ENCODE peak calls at places on chromosomes 4 and X, in seven cellular contexts. V, P, W, X, F, T and D are unnamed samples.

GRCh38 chr4:156693557-156693956 is 278.0 kb downstream of the PDGFC start:
- DNase-seq in V (no peak), P (no peak), W (no peak), X (no peak), F (no peak), T (no peak), D (no peak)

GRCh38 chr4:4405358-4405962 is 18.6 kb downstream of the NSG1 start:
- DNase-seq in V (no peak), P (no peak), W (no peak), X (no peak), F (no peak), T (no peak), D (no peak)

GRCh38 chr4:74793757-74794340 is 474 bp downstream of the BTC start:
- DNase-seq in V (peak; percentile 39), P (peak; percentile 68), W (peak; percentile 77), X (peak; percentile 81), F (no peak), T (peak; percentile 65), D (peak; percentile 75)

GRCh38 chr4:101279377-101279871 is 67.9 kb downstream of the PPP3CA start:
- DNase-seq in V (peak; percentile 50), P (no peak), W (no peak), X (peak; percentile 74), F (peak; percentile 7), T (no peak), D (no peak)

GRCh38 chrX:123959281-123960063 is 2.0 kb upstream of the STAG2 start:
- DNase-seq in V (peak; percentile 28), P (peak; percentile 31), W (peak; percentile 33), X (peak; percentile 81), F (no peak), T (peak; percentile 23), D (peak; percentile 28)

GRCh38 chrX:150692837-150693781 is at the start of gene MTMR1:
- DNase-seq in V (peak; percentile 7), P (peak; percentile 51), W (no peak), X (peak; percentile 67), F (peak; percentile 80), T (peak; percentile 55), D (peak; percentile 49)

GRCh38 chr4:25509656-25510055 is 132.6 kb downstream of the ANAPC4 start:
- DNase-seq in V (peak; percentile 27), P (no peak), W (no peak), X (no peak), F (no peak), T (no peak), D (no peak)

GRCh38 chr4:55868691-55869090 is 15.2 kb downstream of the EXOC1 start:
- DNase-seq in V (no peak), P (no peak), W (no peak), X (no peak), F (no peak), T (no peak), D (no peak)

GRCh38 chr4:39349326-39349725 is 16.8 kb downstream of the RFC1 start:
- DNase-seq in V (no peak), P (no peak), W (no peak), X (no peak), F (no peak), T (no peak), D (no peak)

GRCh38 chr4:15934259-15934658 is 4.3 kb downstream of the FGFBP1 start:
- DNase-seq in V (peak; percentile 95), P (no peak), W (no peak), X (no peak), F (no peak), T (no peak), D (no peak)

GRCh38 chrX:72713130-72713529 is 976 bp downstream of the PHKA1 start:
- DNase-seq in V (no peak), P (no peak), W (no peak), X (no peak), F (no peak), T (no peak), D (no peak)

GRCh38 chrX:12986164-12986779 is 11.4 kb downstream of the TMSB4X start:
- DNase-seq in V (no peak), P (no peak), W (no peak), X (no peak), F (no peak), T (no peak), D (no peak)

GRCh38 chrX:101265869-101266428 is 25.2 kb downstream of the TAF7L start:
- DNase-seq in V (no peak), P (no peak), W (no peak), X (no peak), F (no peak), T (no peak), D (no peak)

GRCh38 chrX:75156537-75156945 is 458 bp upstream of the ABCB7 start:
- DNase-seq in V (no peak), P (no peak), W (no peak), X (no peak), F (no peak), T (no peak), D (no peak)

GRCh38 chr4:48898733-48899431 is 7.7 kb downstream of the OCIAD2 start:
- DNase-seq in V (no peak), P (no peak), W (no peak), X (no peak), F (no peak), T (no peak), D (peak; percentile 14)

GRCh38 chr4:860561-860960 is 34.6 kb upstream of the CPLX1 start:
- DNase-seq in V (no peak), P (no peak), W (no peak), X (no peak), F (no peak), T (no peak), D (no peak)

GRCh38 chr4:53307819-53308773 is 57.8 kb downstream of the SCFD2 start:
- DNase-seq in V (no peak), P (no peak), W (no peak), X (no peak), F (no peak), T (no peak), D (no peak)

GRCh38 chr4:53309321-53310020 is 56.4 kb downstream of the SCFD2 start:
- DNase-seq in V (no peak), P (no peak), W (no peak), X (no peak), F (no peak), T (no peak), D (no peak)

GRCh38 chr4:53314257-53314656 is 51.6 kb downstream of the SCFD2 start:
- DNase-seq in V (no peak), P (no peak), W (no peak), X (no peak), F (no peak), T (no peak), D (no peak)

GRCh38 chr4:53315300-53315699 is 50.6 kb downstream of the SCFD2 start:
- DNase-seq in V (no peak), P (no peak), W (no peak), X (no peak), F (no peak), T (no peak), D (no peak)

GRCh38 chr4:53313510-53313909 is 52.4 kb downstream of the SCFD2 start:
- DNase-seq in V (peak; percentile 23), P (no peak), W (no peak), X (no peak), F (no peak), T (peak; percentile 15), D (no peak)
- TF ChIP-seq CTCF in V (peak; percentile 53), P (no peak), W (no peak), X (no peak), F (no peak), T (peak; percentile 39), D (no peak)

GRCh38 chrX:22273714-22274317 is 1.1 kb downstream of the CBLL2 start:
- DNase-seq in V (no peak), P (no peak), W (no peak), X (no peak), F (no peak), T (no peak), D (no peak)

GRCh38 chrX:22272613-22273012 is at the start of gene CBLL2:
- DNase-seq in V (no peak), P (no peak), W (no peak), X (no peak), F (no peak), T (no peak), D (no peak)

GRCh38 chrX:22276781-22277180 is 4.1 kb downstream of the CBLL2 start:
- DNase-seq in V (peak; percentile 2), P (no peak), W (no peak), X (no peak), F (no peak), T (no peak), D (no peak)

DNA sequence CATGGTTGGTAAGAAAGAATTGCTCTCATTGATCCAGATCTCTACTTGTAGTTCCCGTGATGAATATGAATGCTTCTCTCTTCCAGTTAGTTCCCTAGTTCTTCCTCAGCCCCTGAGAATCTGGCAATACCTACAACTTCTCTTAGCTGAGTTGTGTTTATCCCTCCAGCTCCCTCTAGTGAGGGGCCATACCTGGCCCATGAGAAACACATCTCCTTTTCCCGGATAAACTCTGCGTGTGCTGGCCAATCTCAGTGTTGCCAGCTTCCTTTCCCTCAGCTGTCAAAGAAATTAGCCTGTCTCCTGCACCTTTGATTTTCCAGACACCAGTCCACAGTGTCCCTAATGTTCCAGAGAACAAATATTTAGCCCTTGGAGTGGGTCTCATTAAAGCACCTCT is 5.7 kb downstream of the CBLL2 start:
- DNase-seq in V (peak; percentile 15), P (no peak), W (no peak), X (no peak), F (no peak), T (peak; percentile 26), D (peak; percentile 22)
- TF ChIP-seq CTCF in V (peak; percentile 55), P (no peak), W (no peak), X (no peak), F (no peak), T (no peak), D (no peak)

GRCh38 chrX:27917713-27918500 is 63.3 kb downstream of the DCAF8L1 start:
- DNase-seq in V (no peak), P (no peak), W (no peak), X (no peak), F (no peak), T (no peak), D (no peak)

GRCh38 chrX:27915617-27916016 is 65.6 kb downstream of the DCAF8L1 start:
- DNase-seq in V (no peak), P (no peak), W (no peak), X (no peak), F (peak; percentile 1), T (no peak), D (no peak)

GRCh38 chrX:27924718-27925117 is 56.5 kb downstream of the DCAF8L1 start:
- DNase-seq in V (no peak), P (no peak), W (no peak), X (no peak), F (no peak), T (no peak), D (no peak)

GRCh38 chrX:27924261-27924660 is 57.0 kb downstream of the DCAF8L1 start:
- DNase-seq in V (peak; percentile 79), P (no peak), W (no peak), X (no peak), F (no peak), T (no peak), D (no peak)

GRCh38 chrX:27918799-27919198 is 62.5 kb downstream of the DCAF8L1 start:
- DNase-seq in V (no peak), P (peak; percentile 2), W (no peak), X (no peak), F (no peak), T (peak; percentile 3), D (peak; percentile 6)
- TF ChIP-seq CTCF in V (peak; percentile 56), P (no peak), W (no peak), X (no peak), F (no peak), T (peak; percentile 27), D (no peak)

DNA sequence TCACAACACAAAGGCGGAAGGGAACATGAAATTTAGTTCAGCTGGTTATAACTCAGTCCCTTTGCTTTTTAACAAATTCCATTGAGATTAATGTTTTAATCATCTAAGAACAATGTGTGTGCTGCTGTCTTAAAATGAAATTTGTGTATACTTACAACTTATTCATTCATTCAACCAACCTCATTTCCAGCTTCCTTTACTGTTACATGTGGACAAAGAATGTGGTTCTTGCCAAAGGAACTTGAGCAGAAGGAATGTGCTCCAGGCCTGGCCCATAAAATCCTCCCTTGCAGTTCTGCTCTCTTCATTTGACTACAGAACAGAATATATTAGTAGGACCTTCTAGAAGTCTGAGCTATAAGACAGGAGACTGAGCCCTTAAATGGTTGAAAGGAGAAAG is 176.8 kb upstream of the GLRA2 start:
- DNase-seq in V (peak; percentile 48), P (no peak), W (no peak), X (no peak), F (no peak), T (no peak), D (no peak)
- TF ChIP-seq CTCF in V (no peak), P (no peak), W (no peak), X (no peak), F (no peak), T (no peak), D (no peak)